ENCODE peak calls at places on chromosome 6, in nine cellular contexts. K is NCI-H1694; T is central memory CD4-positive, alpha-beta T cell; Q is effector memory CD8-positive, alpha-beta T cell; M is activated naive CD4-positive, alpha-beta T cell; N is KBM-7; V is NCI-H1105 treated with DMSO at 0.1 percent for 48 hours; E is RPMI7951; I is GM23338. P is an unnamed sample.

GRCh38 chr6:33008944-33009861 is at the start of gene HLA-DOA:
- DNase-seq in K (no peak), T (peak; percentile 9), Q (peak; percentile 58), M (no peak), N (peak; percentile 40), V (peak; percentile 15), E (peak; percentile 21), I (peak; percentile 97), P (peak; percentile 30)

GRCh38 chr6:111540971-111541719 is 58.1 kb upstream of the REV3L start:
- DNase-seq in K (no peak), T (no peak), Q (no peak), M (no peak), N (no peak), V (peak; percentile 44), E (peak; percentile 67), I (no peak), P (no peak)

GRCh38 chr6:36067374-36068011 is 39.9 kb downstream of the MAPK14 start:
- DNase-seq in K (no peak), T (no peak), Q (no peak), M (no peak), N (no peak), V (no peak), E (peak; percentile 42), I (no peak), P (no peak)

GRCh38 chr6:7203939-7204338 is 96.2 kb downstream of the RREB1 start:
- DNase-seq in K (no peak), T (no peak), Q (no peak), M (no peak), N (no peak), V (no peak), E (no peak), I (no peak), P (no peak)

GRCh38 chr6:138572200-138572875 is 73.0 kb upstream of the NHSL1 start:
- DNase-seq in K (peak; percentile 48), T (no peak), Q (no peak), M (no peak), N (no peak), V (peak; percentile 88), E (peak; percentile 76), I (peak; percentile 88), P (no peak)

GRCh38 chr6:219641-220198 is 72.6 kb upstream of the DUSP22 start:
- DNase-seq in K (no peak), T (no peak), Q (no peak), M (no peak), N (peak; percentile 86), V (no peak), E (no peak), I (peak; percentile 37), P (no peak)

GRCh38 chr6:53741417-53741816 is 53.4 kb upstream of the LRRC1 start:
- DNase-seq in K (no peak), T (no peak), Q (no peak), M (no peak), N (no peak), V (no peak), E (peak; percentile 54), I (peak; percentile 62), P (no peak)

GRCh38 chr6:101543796-101544195 is 150.3 kb downstream of the GRIK2 start:
- DNase-seq in K (no peak), T (no peak), Q (no peak), M (no peak), N (no peak), V (no peak), E (no peak), I (no peak), P (no peak)

GRCh38 chr6:133956413-133957049 is 3.5 kb downstream of the TBPL1 start:
- DNase-seq in K (no peak), T (no peak), Q (no peak), M (no peak), N (no peak), V (peak; percentile 44), E (no peak), I (no peak), P (no peak)

GRCh38 chr6:87198496-87198895 is 43.1 kb downstream of the ZNF292 start:
- DNase-seq in K (no peak), T (no peak), Q (no peak), M (no peak), N (no peak), V (no peak), E (no peak), I (no peak), P (no peak)

GRCh38 chr6:44514576-44515193 is 127.2 kb downstream of the CDC5L start:
- DNase-seq in K (no peak), T (no peak), Q (no peak), M (no peak), N (no peak), V (no peak), E (no peak), I (no peak), P (no peak)

GRCh38 chr6:168118935-168119334 is 39.9 kb upstream of the FRMD1 start:
- DNase-seq in K (no peak), T (no peak), Q (no peak), M (no peak), N (no peak), V (no peak), E (no peak), I (no peak), P (no peak)

GRCh38 chr6:99467509-99468106 is 42.5 kb upstream of the PNISR start:
- DNase-seq in K (peak; percentile 12), T (peak; percentile 23), Q (no peak), M (no peak), N (peak; percentile 50), V (peak; percentile 62), E (peak; percentile 27), I (peak; percentile 47), P (no peak)

GRCh38 chr6:7542065-7542877 is 800 bp downstream of the DSP start:
- DNase-seq in K (no peak), T (no peak), Q (no peak), M (no peak), N (peak; percentile 23), V (peak; percentile 19), E (no peak), I (peak; percentile 82), P (no peak)

GRCh38 chr6:119181046-119181445 is 102.6 kb upstream of the FAM184A start:
- DNase-seq in K (no peak), T (no peak), Q (no peak), M (no peak), N (no peak), V (no peak), E (no peak), I (no peak), P (no peak)

GRCh38 chr6:129210684-129211083 is 327.7 kb downstream of the LAMA2 start:
- DNase-seq in K (no peak), T (no peak), Q (no peak), M (no peak), N (no peak), V (no peak), E (no peak), I (no peak), P (no peak)

GRCh38 chr6:135159531-135159930 is 21.6 kb upstream of the MYB start:
- DNase-seq in K (no peak), T (no peak), Q (no peak), M (no peak), N (no peak), V (no peak), E (no peak), I (no peak), P (no peak)